ENCODE peak calls at places on chromosome 15, in eight cellular contexts. One of them, this sample, is unnamed.

GRCh38 chr15:90019611-90020010 is 18.5 kb downstream of the ZNF710 start:
- DNase-seq in stimulated activated CD4-positive, alpha-beta T cell treated with anti-CD3 and anti-CD28 coated beads, Interleukin-4, amount 100 ng/mL, for 48 hours: no peak
- DNase-seq in brain microvascular endothelial cell: no peak
- DNase-seq in GM23338: no peak
- DNase-seq in fibroblast of mammary gland: no peak
- DNase-seq in pancreas: peak
- DNase-seq in stimulated activated CD8-positive, alpha-beta memory T cell treated with anti-CD3 and anti-CD28 coated beads, Interleukin-15, amount 100 ng/mL, for 4 hours: no peak
- DNase-seq in CD8-positive, alpha-beta memory T cell: no peak
- DNase-seq in this sample: no peak

GRCh38 chr15:34271493-34271892 is 46.7 kb downstream of the EMC4 start:
- DNase-seq in stimulated activated CD4-positive, alpha-beta T cell treated with anti-CD3 and anti-CD28 coated beads, Interleukin-4, amount 100 ng/mL, for 48 hours: no peak
- DNase-seq in brain microvascular endothelial cell: peak
- DNase-seq in GM23338: no peak
- DNase-seq in fibroblast of mammary gland: peak
- DNase-seq in pancreas: no peak
- DNase-seq in stimulated activated CD8-positive, alpha-beta memory T cell treated with anti-CD3 and anti-CD28 coated beads, Interleukin-15, amount 100 ng/mL, for 4 hours: no peak
- DNase-seq in CD8-positive, alpha-beta memory T cell: no peak
- DNase-seq in this sample: no peak

GRCh38 chr15:42143866-42144625 is 12.4 kb downstream of the PLA2G4F start:
- DNase-seq in stimulated activated CD4-positive, alpha-beta T cell treated with anti-CD3 and anti-CD28 coated beads, Interleukin-4, amount 100 ng/mL, for 48 hours: no peak
- DNase-seq in brain microvascular endothelial cell: no peak
- DNase-seq in GM23338: no peak
- DNase-seq in fibroblast of mammary gland: no peak
- DNase-seq in pancreas: peak
- DNase-seq in stimulated activated CD8-positive, alpha-beta memory T cell treated with anti-CD3 and anti-CD28 coated beads, Interleukin-15, amount 100 ng/mL, for 4 hours: no peak
- DNase-seq in CD8-positive, alpha-beta memory T cell: no peak
- DNase-seq in this sample: no peak

GRCh38 chr15:40060241-40060961 is 21.4 kb upstream of the SRP14 start:
- DNase-seq in stimulated activated CD4-positive, alpha-beta T cell treated with anti-CD3 and anti-CD28 coated beads, Interleukin-4, amount 100 ng/mL, for 48 hours: no peak
- DNase-seq in brain microvascular endothelial cell: no peak
- DNase-seq in GM23338: no peak
- DNase-seq in fibroblast of mammary gland: no peak
- DNase-seq in pancreas: no peak
- DNase-seq in stimulated activated CD8-positive, alpha-beta memory T cell treated with anti-CD3 and anti-CD28 coated beads, Interleukin-15, amount 100 ng/mL, for 4 hours: no peak
- DNase-seq in CD8-positive, alpha-beta memory T cell: no peak
- DNase-seq in this sample: no peak

GRCh38 chr15:35481992-35482391 is 64.0 kb downstream of the DPH6 start:
- DNase-seq in stimulated activated CD4-positive, alpha-beta T cell treated with anti-CD3 and anti-CD28 coated beads, Interleukin-4, amount 100 ng/mL, for 48 hours: no peak
- DNase-seq in brain microvascular endothelial cell: peak
- DNase-seq in GM23338: peak
- DNase-seq in fibroblast of mammary gland: peak
- DNase-seq in pancreas: no peak
- DNase-seq in stimulated activated CD8-positive, alpha-beta memory T cell treated with anti-CD3 and anti-CD28 coated beads, Interleukin-15, amount 100 ng/mL, for 4 hours: no peak
- DNase-seq in CD8-positive, alpha-beta memory T cell: no peak
- DNase-seq in this sample: no peak

GRCh38 chr15:89783861-89784685 is 7.9 kb downstream of the MESP2 start:
- DNase-seq in stimulated activated CD4-positive, alpha-beta T cell treated with anti-CD3 and anti-CD28 coated beads, Interleukin-4, amount 100 ng/mL, for 48 hours: no peak
- DNase-seq in brain microvascular endothelial cell: no peak
- DNase-seq in GM23338: no peak
- DNase-seq in fibroblast of mammary gland: no peak
- DNase-seq in pancreas: no peak
- DNase-seq in stimulated activated CD8-positive, alpha-beta memory T cell treated with anti-CD3 and anti-CD28 coated beads, Interleukin-15, amount 100 ng/mL, for 4 hours: no peak
- DNase-seq in CD8-positive, alpha-beta memory T cell: no peak
- DNase-seq in this sample: no peak

GRCh38 chr15:74349241-74349766 is 18.1 kb downstream of the CYP11A1 start:
- DNase-seq in stimulated activated CD4-positive, alpha-beta T cell treated with anti-CD3 and anti-CD28 coated beads, Interleukin-4, amount 100 ng/mL, for 48 hours: no peak
- DNase-seq in brain microvascular endothelial cell: no peak
- DNase-seq in GM23338: no peak
- DNase-seq in fibroblast of mammary gland: no peak
- DNase-seq in pancreas: no peak
- DNase-seq in stimulated activated CD8-positive, alpha-beta memory T cell treated with anti-CD3 and anti-CD28 coated beads, Interleukin-15, amount 100 ng/mL, for 4 hours: no peak
- DNase-seq in CD8-positive, alpha-beta memory T cell: no peak
- DNase-seq in this sample: no peak

GRCh38 chr15:89680282-89680873 is 1.2 kb upstream of the PLIN1 start:
- DNase-seq in stimulated activated CD4-positive, alpha-beta T cell treated with anti-CD3 and anti-CD28 coated beads, Interleukin-4, amount 100 ng/mL, for 48 hours: no peak
- DNase-seq in brain microvascular endothelial cell: no peak
- DNase-seq in GM23338: no peak
- DNase-seq in fibroblast of mammary gland: peak
- DNase-seq in pancreas: no peak
- DNase-seq in stimulated activated CD8-positive, alpha-beta memory T cell treated with anti-CD3 and anti-CD28 coated beads, Interleukin-15, amount 100 ng/mL, for 4 hours: no peak
- DNase-seq in CD8-positive, alpha-beta memory T cell: no peak
- DNase-seq in this sample: no peak

GRCh38 chr15:32659340-32659831 is 17.9 kb downstream of the SCG5 start:
- DNase-seq in stimulated activated CD4-positive, alpha-beta T cell treated with anti-CD3 and anti-CD28 coated beads, Interleukin-4, amount 100 ng/mL, for 48 hours: no peak
- DNase-seq in brain microvascular endothelial cell: peak
- DNase-seq in GM23338: no peak
- DNase-seq in fibroblast of mammary gland: peak
- DNase-seq in pancreas: no peak
- DNase-seq in stimulated activated CD8-positive, alpha-beta memory T cell treated with anti-CD3 and anti-CD28 coated beads, Interleukin-15, amount 100 ng/mL, for 4 hours: no peak
- DNase-seq in CD8-positive, alpha-beta memory T cell: no peak
- DNase-seq in this sample: no peak

This sample was measured in T follicular helper cell.